ENCODE peak calls at places on chromosome 2, in six cellular contexts. P, Y, H, M, J and D are unnamed samples.

GRCh38 chr2:42223822-42224268 is 54.7 kb downstream of the EML4 start:
- DNase-seq in Y (no peak), H (no peak), J (no peak), P (no peak), M (no peak), D (no peak)

GRCh38 chr2:25586726-25587144 is 86.6 kb downstream of the DTNB start:
- DNase-seq in J (no peak), P (no peak), H (no peak), Y (no peak), M (no peak), D (no peak)

GRCh38 chr2:204144487-204144886 is 207.9 kb downstream of the ICOS start:
- DNase-seq in M (no peak), P (no peak), H (no peak), Y (no peak), J (no peak), D (no peak)

GRCh38 chr2:222941510-222942032 is 80.7 kb downstream of the ACSL3 start:
- DNase-seq in J (no peak), P (no peak), M (no peak), H (peak; percentile 42), Y (no peak), D (no peak)

GRCh38 chr2:229921101-229921891 is 513 bp downstream of the TRIP12 start:
- DNase-seq in J (peak; percentile 76), Y (peak; percentile 76), H (peak; percentile 52), P (peak; percentile 62), M (peak; percentile 76), D (peak; percentile 59)

GRCh38 chr2:216031960-216032689 is 18.8 kb upstream of the MREG start:
- DNase-seq in H (peak; percentile 49), P (no peak), Y (no peak), M (no peak), J (no peak), D (no peak)

GRCh38 chr2:20141056-20141762 is 83.7 kb downstream of the SDC1 start:
- DNase-seq in Y (peak; percentile 86), P (peak; percentile 50), H (peak; percentile 93), M (peak; percentile 53), J (peak; percentile 66), D (peak; percentile 64)

GRCh38 chr2:63743976-63744331 is 97.7 kb upstream of the UGP2 start:
- DNase-seq in M (no peak), H (no peak), J (no peak), P (no peak), Y (no peak), D (no peak)

GRCh38 chr2:56018202-56018601 is 94.6 kb upstream of the EFEMP1 start:
- DNase-seq in P (no peak), H (no peak), J (no peak), M (no peak), Y (no peak), D (peak; percentile 16)

GRCh38 chr2:22281033-22281432 is 1103.9 kb upstream of the KLHL29 start:
- DNase-seq in H (no peak), J (no peak), M (peak; percentile 18), P (no peak), Y (no peak), D (no peak)

GRCh38 chr2:169095631-169096105 is 26.3 kb downstream of the DHRS9 start:
- DNase-seq in Y (no peak), J (no peak), M (no peak), H (peak; percentile 99), P (no peak), D (peak; percentile 16)

GRCh38 chr2:51194656-51195055 is 162.7 kb upstream of the NRXN1 start:
- DNase-seq in M (no peak), Y (no peak), P (no peak), H (no peak), J (no peak), D (no peak)

GRCh38 chr2:138503652-138504051 is 2.1 kb downstream of the SPOPL start:
- DNase-seq in H (peak; percentile 9), M (no peak), P (no peak), J (no peak), Y (no peak), D (no peak)

GRCh38 chr2:212535963-212536362 is 2.6 kb downstream of the ERBB4 start:
- DNase-seq in Y (no peak), P (peak; percentile 36), M (no peak), J (no peak), H (no peak), D (no peak)

GRCh38 chr2:9196637-9197036 is 10.0 kb upstream of the ASAP2 start:
- DNase-seq in Y (no peak), P (no peak), M (no peak), J (no peak), H (no peak), D (no peak)

GRCh38 chr2:38016177-38016576 is 59.8 kb downstream of the CYP1B1 start:
- DNase-seq in M (no peak), P (no peak), Y (no peak), H (peak; percentile 79), J (no peak), D (no peak)

GRCh38 chr2:239386872-239387445 is 13.9 kb downstream of the HDAC4 start:
- DNase-seq in H (no peak), Y (no peak), M (no peak), J (no peak), P (no peak), D (no peak)

GRCh38 chr2:70504750-70505149 is 48.9 kb downstream of the TGFA start:
- DNase-seq in H (no peak), P (no peak), J (no peak), Y (no peak), M (no peak), D (no peak)

GRCh38 chr2:227471924-227472264 is at the start of gene AGFG1:
- DNase-seq in Y (peak; percentile 79), J (peak; percentile 85), P (peak; percentile 86), M (peak; percentile 84), H (peak; percentile 84), D (peak; percentile 83)

GRCh38 chr2:54582987-54583386 is 126.9 kb downstream of the SPTBN1 start:
- DNase-seq in Y (no peak), M (no peak), H (no peak), P (no peak), J (no peak), D (no peak)
- H3K4me1 ChIP-seq in Y (peaks cover 61% of the 10 kb centered on the region), M (peaks cover 70% of the 10 kb centered on the region), H (peaks cover 56% of the 10 kb centered on the region), P (peaks cover 18% of the 10 kb centered on the region), J (no peaks in the 10 kb centered on the region), D (peaks cover 85% of the 10 kb centered on the region)

DNA sequence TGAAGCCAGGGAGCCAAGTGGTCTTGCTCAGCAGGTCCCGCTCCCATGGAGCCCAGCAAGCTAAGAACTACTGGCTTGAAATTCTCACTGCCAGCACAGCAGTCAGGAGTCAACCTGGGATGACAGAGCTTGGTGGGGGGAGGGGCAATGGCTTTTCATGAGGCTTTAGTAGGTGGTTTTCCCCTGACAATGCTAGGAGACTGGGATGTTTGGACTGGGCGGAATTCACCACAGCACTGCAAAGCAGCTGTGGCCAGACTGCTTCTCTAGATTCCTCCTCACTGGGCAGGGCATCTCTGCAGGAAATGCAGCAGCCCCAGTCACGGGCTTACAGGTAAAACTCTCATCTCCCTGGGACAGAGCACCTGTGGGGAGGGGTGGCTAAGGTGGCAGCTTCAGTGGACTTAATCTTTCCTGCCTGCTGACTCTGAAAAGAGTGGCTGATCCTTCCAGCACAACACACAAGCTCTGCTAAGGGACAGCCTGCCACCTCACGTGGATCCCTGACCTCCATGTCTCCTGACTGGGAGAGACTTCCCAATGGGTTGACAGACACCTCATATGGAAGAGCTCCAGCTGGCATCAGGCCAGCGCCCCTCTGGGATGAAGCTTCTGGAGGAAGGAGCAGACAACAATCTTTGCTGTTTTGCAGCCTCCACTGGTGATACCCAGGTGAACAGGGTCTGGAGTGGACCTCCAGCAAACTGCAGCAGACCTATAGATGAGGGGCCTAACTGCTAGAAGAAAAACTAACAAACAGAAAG is 349.7 kb upstream of the ST6GAL2 start:
- DNase-seq in M (no peak), J (no peak), H (no peak), Y (no peak), P (peak; percentile 38), D (no peak)
- H3K9me3 ChIP-seq in M (no peaks in the 10 kb centered on the region), J (no peaks in the 10 kb centered on the region), H (no peaks in the 10 kb centered on the region), Y (no peaks in the 10 kb centered on the region), P (no peaks in the 10 kb centered on the region), D (no peaks in the 10 kb centered on the region)

GRCh38 chr2:98705333-98705617 is 25.7 kb downstream of the MGAT4A start:
- DNase-seq in M (no peak), J (no peak), P (no peak), Y (no peak), H (no peak), D (no peak)

GRCh38 chr2:98704499-98705332 is 26.2 kb downstream of the MGAT4A start:
- DNase-seq in J (no peak), Y (no peak), M (no peak), P (no peak), H (no peak), D (peak; percentile 93)

GRCh38 chr2:98702896-98703620 is 27.9 kb downstream of the MGAT4A start:
- DNase-seq in J (no peak), M (no peak), P (no peak), Y (no peak), H (no peak), D (no peak)

GRCh38 chr2:98702127-98702802 is 28.7 kb downstream of the MGAT4A start:
- DNase-seq in M (peak; percentile 50), Y (no peak), P (no peak), J (no peak), H (no peak), D (peak; percentile 88)

GRCh38 chr2:98703738-98704137 is 27.2 kb downstream of the MGAT4A start:
- DNase-seq in H (no peak), M (no peak), P (no peak), Y (no peak), J (no peak), D (no peak)
- H3K4me1 ChIP-seq in H (peaks cover 13% of the 10 kb centered on the region), M (peaks cover 40% of the 10 kb centered on the region), P (no peaks in the 10 kb centered on the region), Y (peaks cover 52% of the 10 kb centered on the region), J (peaks cover 3% of the 10 kb centered on the region), D (peaks cover 96% of the 10 kb centered on the region)

GRCh38 chr2:84771251-84771650 is 109.6 kb downstream of the TRABD2A start:
- DNase-seq in Y (no peak), P (no peak), J (no peak), M (no peak), H (no peak), D (no peak)

GRCh38 chr2:84770280-84770679 is 110.6 kb downstream of the TRABD2A start:
- DNase-seq in M (no peak), J (no peak), H (no peak), Y (no peak), P (no peak), D (no peak)

GRCh38 chr2:84778921-84779320 is 102.0 kb downstream of the TRABD2A start:
- DNase-seq in M (no peak), H (no peak), J (no peak), P (no peak), Y (no peak), D (no peak)

GRCh38 chr2:84779781-84780180 is 101.1 kb downstream of the TRABD2A start:
- DNase-seq in M (no peak), H (no peak), J (no peak), Y (no peak), P (no peak), D (no peak)

DNA sequence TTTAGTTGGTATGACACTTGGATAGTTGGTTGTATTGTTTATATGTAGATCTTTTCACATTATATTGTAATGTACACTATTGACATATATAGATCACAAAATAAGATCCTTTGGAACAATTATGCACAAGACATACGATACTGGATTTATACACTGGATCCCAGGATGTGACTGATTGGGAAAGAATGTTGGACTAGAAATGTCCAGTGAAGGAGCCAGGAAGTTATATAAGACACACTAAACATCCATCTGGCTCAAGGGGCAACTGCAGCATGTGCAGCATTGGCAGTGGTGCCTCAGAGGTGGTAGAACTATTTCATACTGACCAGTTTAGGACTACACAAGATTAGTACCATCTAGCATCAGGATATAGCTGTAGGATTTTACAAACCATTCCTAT is 104.9 kb downstream of the TRABD2A start:
- DNase-seq in M (no peak), H (peak; percentile 60), Y (no peak), J (no peak), P (no peak), D (no peak)
- H3K9me3 ChIP-seq in M (no peaks in the 10 kb centered on the region), H (no peaks in the 10 kb centered on the region), Y (peaks cover 29% of the 10 kb centered on the region), J (no peaks in the 10 kb centered on the region), P (no peaks in the 10 kb centered on the region), D (no peaks in the 10 kb centered on the region)